ENCODE peak calls at places on chromosomes 2 and 18, in seven cellular contexts. A is dorsolateral prefrontal cortex, I is GM23338, Y is right lobe of liver, X is tibial artery, R is uterus, P is neural progenitor cell. C is an unnamed sample.

GRCh38 chr18:75735291-75735690 is 307.8 kb upstream of the SMIM21 start:
- DNase-seq in A (no peak), I (no peak), Y (no peak), X (no peak), R (no peak), P (no peak), C (no peak)

GRCh38 chr18:63545094-63545493 is 2.9 kb downstream of the SERPINB12 start:
- DNase-seq in A (no peak), I (no peak), Y (no peak), X (no peak), R (no peak), P (no peak), C (no peak)

GRCh38 chr2:40814621-40815020 is 362.7 kb upstream of the SLC8A1 start:
- DNase-seq in A (no peak), I (no peak), Y (no peak), X (no peak), R (no peak), P (no peak), C (no peak)

GRCh38 chr2:172848549-172848948 is 112.9 kb downstream of the RAPGEF4 start:
- DNase-seq in A (no peak), I (no peak), Y (no peak), X (no peak), R (no peak), P (no peak), C (no peak)

GRCh38 chr2:196601430-196602306 is 37.8 kb upstream of the CCDC150 start:
- DNase-seq in A (no peak), I (peak; percentile 33), Y (no peak), X (peak; percentile 78), R (peak; percentile 13), P (no peak), C (no peak)

GRCh38 chr2:30149513-30149912 is 2.7 kb downstream of the YPEL5 start:
- DNase-seq in A (no peak), I (peak; percentile 80), Y (no peak), X (no peak), R (no peak), P (peak; percentile 40), C (no peak)

GRCh38 chr18:21958707-21959457 is 210.5 kb upstream of the GATA6 start:
- DNase-seq in A (no peak), I (no peak), Y (peak; percentile 31), X (no peak), R (peak; percentile 20), P (no peak), C (peak; percentile 72)

GRCh38 chr2:10059552-10060335 is 16.4 kb downstream of the KLF11 start:
- DNase-seq in A (no peak), I (no peak), Y (peak; percentile 19), X (no peak), R (no peak), P (no peak), C (no peak)

GRCh38 chr2:219557791-219558785 is 13.3 kb downstream of the OBSL1 start:
- DNase-seq in A (no peak), I (no peak), Y (no peak), X (no peak), R (no peak), P (no peak), C (no peak)

GRCh38 chr2:229779650-229780049 is 65.3 kb upstream of the DNER start:
- DNase-seq in A (no peak), I (no peak), Y (no peak), X (no peak), R (no peak), P (no peak), C (no peak)

GRCh38 chr2:191636235-191636543 is 41.7 kb upstream of the NABP1 start:
- DNase-seq in A (no peak), I (no peak), Y (no peak), X (no peak), R (no peak), P (no peak), C (no peak)

GRCh38 chr2:78383576-78383975 is 641.9 kb upstream of the REG3G start:
- DNase-seq in A (no peak), I (no peak), Y (no peak), X (no peak), R (no peak), P (no peak), C (no peak)

GRCh38 chr2:103435010-103435409 is 673.2 kb downstream of the TMEM182 start:
- DNase-seq in A (no peak), I (no peak), Y (no peak), X (no peak), R (no peak), P (no peak), C (no peak)

GRCh38 chr18:52677991-52678390 is 338.0 kb downstream of the DCC start:
- DNase-seq in A (no peak), I (no peak), Y (no peak), X (no peak), R (no peak), P (peak; percentile 36), C (no peak)

GRCh38 chr2:20144196-20144595 is 80.7 kb downstream of the SDC1 start:
- DNase-seq in A (no peak), I (no peak), Y (no peak), X (no peak), R (no peak), P (no peak), C (no peak)

GRCh38 chr2:26454561-26455001 is 23.3 kb downstream of the OTOF start:
- DNase-seq in A (no peak), I (no peak), Y (no peak), X (peak; percentile 51), R (no peak), P (no peak), C (peak; percentile 7)

GRCh38 chr2:113178069-113178468 is 4.3 kb downstream of the PSD4 start:
- DNase-seq in A (no peak), I (no peak), Y (no peak), X (peak; percentile 20), R (no peak), P (no peak), C (no peak)

GRCh38 chr2:105220604-105221003 is 20.9 kb upstream of the GPR45 start:
- DNase-seq in A (no peak), I (no peak), Y (no peak), X (no peak), R (no peak), P (no peak), C (no peak)

GRCh38 chr2:42021490-42021889 is 26.3 kb upstream of the PKDCC start:
- DNase-seq in A (no peak), I (no peak), Y (no peak), X (no peak), R (peak; percentile 63), P (no peak), C (peak; percentile 65)

GRCh38 chr2:173869830-173870229 is 95.3 kb downstream of the SP3 start:
- DNase-seq in A (no peak), I (no peak), Y (no peak), X (no peak), R (no peak), P (no peak), C (no peak)

GRCh38 chr2:104733544-104733943 is 120.4 kb upstream of the POU3F3 start:
- DNase-seq in A (no peak), I (peak; percentile 81), Y (peak; percentile 23), X (no peak), R (no peak), P (peak; percentile 60), C (peak; percentile 50)

GRCh38 chr2:119888673-119889072 is 124.2 kb upstream of the EPB41L5 start:
- DNase-seq in A (no peak), I (no peak), Y (no peak), X (no peak), R (no peak), P (no peak), C (no peak)

GRCh38 chr2:148989882-148990493 is 48.5 kb upstream of the LYPD6B start:
- DNase-seq in A (peak; percentile 58), I (peak; percentile 86), Y (no peak), X (no peak), R (peak; percentile 36), P (peak; percentile 80), C (peak; percentile 85)

GRCh38 chr2:227406177-227407031 is 18.7 kb upstream of the SCYGR1 start:
- DNase-seq in A (peak; percentile 66), I (peak; percentile 93), Y (peak; percentile 46), X (peak; percentile 72), R (peak; percentile 47), P (peak; percentile 85), C (peak; percentile 85)

GRCh38 chr18:75211002-75211621 is 515 bp downstream of the TSHZ1 start:
- DNase-seq in A (no peak), I (peak; percentile 37), Y (no peak), X (no peak), R (no peak), P (peak; percentile 59), C (no peak)

GRCh38 chr18:37393945-37394609 is 171.5 kb downstream of the CELF4 start:
- DNase-seq in A (peak; percentile 92), I (peak; percentile 95), Y (peak; percentile 62), X (peak; percentile 75), R (peak; percentile 73), P (peak; percentile 95), C (peak; percentile 78)

GRCh38 chr2:59936031-59936430 is 617.4 kb downstream of the BCL11A start:
- DNase-seq in A (no peak), I (no peak), Y (no peak), X (no peak), R (no peak), P (no peak), C (no peak)
- H3K27ac ChIP-seq in A (no peak overlapping the region), I (no peak overlapping the region), Y (no peak overlapping the region), X (no peak overlapping the region), R (no peak overlapping the region), P (no peak overlapping the region), C (no peak overlapping the region)

GRCh38 chr18:43931439-43931838 is 654.1 kb upstream of the SYT4 start:
- DNase-seq in A (no peak), I (no peak), Y (no peak), X (no peak), R (no peak), P (no peak), C (no peak)

GRCh38 chr18:43932140-43932539 is 654.9 kb upstream of the SYT4 start:
- DNase-seq in A (no peak), I (no peak), Y (no peak), X (no peak), R (no peak), P (no peak), C (no peak)

GRCh38 chr18:43934322-43935050 is 657.2 kb upstream of the SYT4 start:
- DNase-seq in A (no peak), I (no peak), Y (no peak), X (no peak), R (no peak), P (no peak), C (no peak)

GRCh38 chr18:43935051-43935412 is 657.7 kb upstream of the SYT4 start:
- DNase-seq in A (no peak), I (no peak), Y (no peak), X (no peak), R (no peak), P (no peak), C (no peak)

GRCh38 chr18:43933177-43933576 is 655.9 kb upstream of the SYT4 start:
- DNase-seq in A (no peak), I (no peak), Y (no peak), X (no peak), R (no peak), P (no peak), C (no peak)
- H3K4me3 ChIP-seq in A (no peak overlapping the region), I (no peak overlapping the region), Y (no peak overlapping the region), X (no peak overlapping the region), R (no peak overlapping the region), P (no peak overlapping the region), C (no peak overlapping the region)

GRCh38 chr2:241063587-241063986 is 38.5 kb downstream of the MTERF4 start:
- DNase-seq in A (peak; percentile 5), I (peak; percentile 29), Y (no peak), X (no peak), R (no peak), P (no peak), C (peak; percentile 9)
- TF ChIP-seq CTCF in A (no peak), I (peak; percentile 33), Y (no peak), X (no peak), R (no peak), P (no peak), C (no peak)

GRCh38 chr2:223724831-223725230 is 112.6 kb downstream of the AP1S3 start:
- DNase-seq in A (no peak), I (no peak), Y (no peak), X (no peak), R (no peak), P (no peak), C (no peak)
- H3K27ac ChIP-seq in A (peak overlapping the region; percentile 69), I (peak overlapping the region; percentile 79), Y (no peak overlapping the region), X (peak overlapping the region; percentile 52), R (peak overlapping the region; percentile 68), P (no peak overlapping the region), C (peak overlapping the region; percentile 64)